ENCODE peak calls at places on chromosomes 7 and 10, in five cellular contexts. E, I, R, S and J are unnamed samples. For H3K4me1, the result is how much of the 10 kb centered on the place peaks cover.

GRCh38 chr7:20199015-20199737 is 18.0 kb downstream of the MACC1 start:
- DNase-seq in E (no peak), I (no peak), R (peak), S (peak), J (no peak)

GRCh38 chr7:20153999-20154398 is 63.2 kb downstream of the MACC1 start:
- DNase-seq in E (no peak), I (no peak), R (no peak), S (no peak), J (no peak)

GRCh38 chr7:132932321-132933075 is 149.4 kb downstream of the CHCHD3 start:
- DNase-seq in E (no peak), I (no peak), R (no peak), S (no peak), J (peak)

GRCh38 chr10:97278491-97278989 is 13.9 kb downstream of the ARHGAP19 start:
- DNase-seq in E (peak), I (peak), R (peak), S (no peak), J (peak)

GRCh38 chr7:17856251-17856650 is 84.0 kb downstream of the SNX13 start:
- DNase-seq in E (no peak), I (no peak), R (no peak), S (no peak), J (no peak)

GRCh38 chr7:37408885-37409248 is 39.8 kb downstream of the ELMO1 start:
- DNase-seq in E (no peak), I (no peak), R (no peak), S (no peak), J (no peak)

GRCh38 chr10:107618461-107619093 is 454.1 kb upstream of the SORCS1 start:
- DNase-seq in E (no peak), I (no peak), R (no peak), S (no peak), J (no peak)

GRCh38 chr7:80940539-80941205 is 21.8 kb upstream of the SEMA3C start:
- DNase-seq in E (no peak), I (no peak), R (no peak), S (no peak), J (no peak)

GRCh38 chr10:110074986-110075664 is 67.3 kb downstream of the ADD3 start:
- DNase-seq in E (no peak), I (no peak), R (no peak), S (no peak), J (no peak)

GRCh38 chr7:77846317-77847092 is 47.9 kb downstream of the PHTF2 start:
- DNase-seq in E (no peak), I (no peak), R (no peak), S (no peak), J (no peak)

GRCh38 chr7:151717415-151717814 is 159.5 kb downstream of the PRKAG2 start:
- DNase-seq in E (no peak), I (no peak), R (no peak), S (no peak), J (no peak)

GRCh38 chr7:112985377-112985987 is 101.1 kb downstream of the GPR85 start:
- DNase-seq in E (no peak), I (no peak), R (no peak), S (no peak), J (peak)

GRCh38 chr7:33632840-33633239 is 272.5 kb upstream of the BMPER start:
- DNase-seq in E (no peak), I (no peak), R (no peak), S (no peak), J (no peak)

GRCh38 chr7:81500631-81501030 is 269.2 kb downstream of the HGF start:
- DNase-seq in E (no peak), I (no peak), R (no peak), S (no peak), J (no peak)

GRCh38 chr7:2927592-2927991 is 83.5 kb upstream of the GNA12 start:
- DNase-seq in E (no peak), I (no peak), R (no peak), S (no peak), J (no peak)

GRCh38 chr10:784759-785538 is 95.5 kb upstream of the DIP2C start:
- DNase-seq in E (no peak), I (peak), R (peak), S (no peak), J (peak)

GRCh38 chr10:68560916-68561691 is 967 bp downstream of the TET1 start:
- DNase-seq in E (peak), I (no peak), R (peak), S (no peak), J (peak)

GRCh38 chr7:101700424-101700823 is 71.3 kb upstream of the MYL10 start:
- DNase-seq in E (no peak), I (no peak), R (no peak), S (no peak), J (no peak)

GRCh38 chr10:89392974-89393373 is 551 bp downstream of the IFIT1 start:
- DNase-seq in E (no peak), I (no peak), R (no peak), S (no peak), J (no peak)

GRCh38 chr7:50962962-50963374 is 180.3 kb upstream of the GRB10 start:
- DNase-seq in E (peak), I (peak), R (peak), S (no peak), J (no peak)

GRCh38 chr7:77426521-77427051 is 10.4 kb upstream of the GSAP start:
- DNase-seq in E (no peak), I (no peak), R (no peak), S (no peak), J (peak)

GRCh38 chr7:113936982-113937381 is 18.2 kb upstream of the PPP1R3A start:
- DNase-seq in E (no peak), I (no peak), R (no peak), S (no peak), J (no peak)

GRCh38 chr10:78772986-78773530 is 295.7 kb upstream of the ZMIZ1 start:
- DNase-seq in E (no peak), I (no peak), R (no peak), S (no peak), J (no peak)

GRCh38 chr10:99470327-99470726 is 39.9 kb upstream of the GOT1 start:
- DNase-seq in E (no peak), I (no peak), R (peak), S (no peak), J (no peak)

GRCh38 chr10:73873843-73874215 is 526 bp downstream of the CAMK2G start:
- DNase-seq in E (no peak), I (no peak), R (peak), S (no peak), J (no peak)

GRCh38 chr7:66036382-66036781 is 39.2 kb upstream of the ASL start:
- DNase-seq in E (no peak), I (no peak), R (no peak), S (no peak), J (no peak)

GRCh38 chr7:139034855-139035587 is 821 bp downstream of the ZC3HAV1L start:
- DNase-seq in E (no peak), I (peak), R (no peak), S (no peak), J (peak)

GRCh38 chr10:49539320-49539885 is 482 bp upstream of the ERCC6 start:
- DNase-seq in E (peak), I (peak), R (peak), S (no peak), J (peak)

GRCh38 chr10:26311383-26311940 is 94.9 kb downstream of the GAD2 start:
- DNase-seq in E (no peak), I (peak), R (no peak), S (no peak), J (peak)

GRCh38 chr7:104926905-104927454 is 87.0 kb upstream of the KMT2E start:
- DNase-seq in E (no peak), I (no peak), R (no peak), S (no peak), J (peak)

GRCh38 chr10:12791728-12792127 is 209.8 kb downstream of the CCDC3 start:
- DNase-seq in E (no peak), I (no peak), R (no peak), S (no peak), J (no peak)

GRCh38 chr10:66931340-66931948 is 5.6 kb downstream of the LRRTM3 start:
- DNase-seq in E (peak), I (peak), R (peak), S (peak), J (peak)

GRCh38 chr7:96831446-96831845 is 121.8 kb upstream of the SEM1 start:
- DNase-seq in E (no peak), I (no peak), R (no peak), S (no peak), J (no peak)

GRCh38 chr10:102434251-102434913 is 2.0 kb upstream of the CUEDC2 start:
- DNase-seq in E (peak), I (no peak), R (no peak), S (no peak), J (no peak)

DNA sequence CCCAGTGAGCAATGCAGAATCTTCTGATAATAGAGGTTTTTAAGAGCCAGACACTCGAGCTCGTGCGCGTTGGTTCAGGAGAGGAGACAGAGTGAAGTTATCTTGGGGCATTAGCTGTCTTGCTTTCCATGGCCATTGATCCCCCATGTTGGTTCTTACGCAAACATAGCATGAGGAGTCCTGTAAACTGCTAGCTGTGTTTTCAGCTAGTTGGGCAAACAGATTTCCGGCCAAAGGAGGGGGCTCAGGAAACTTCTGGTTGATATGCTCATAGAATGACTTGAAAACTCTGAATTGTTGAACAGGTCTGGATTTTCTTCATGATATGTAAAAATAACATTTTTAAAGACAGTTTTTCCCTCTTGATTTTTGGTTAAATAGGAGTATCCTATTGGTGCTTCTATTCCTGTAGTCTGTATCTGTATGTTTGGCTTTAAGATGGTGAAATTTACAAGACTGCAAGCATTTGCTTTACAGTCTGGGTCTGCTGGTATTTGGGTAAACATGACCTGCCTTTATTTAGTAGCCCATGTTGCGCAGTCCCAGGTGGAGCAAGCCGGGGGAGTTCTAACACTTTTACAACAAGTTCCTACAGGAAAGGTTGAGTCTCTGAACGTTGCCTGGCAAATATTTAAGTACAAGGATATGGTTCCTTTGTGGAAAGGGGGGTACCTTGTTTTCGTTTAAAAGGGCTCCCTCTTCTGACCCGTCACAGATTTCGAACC is 218.4 kb upstream of the KCND2 start:
- DNase-seq in E (no peak), I (no peak), R (no peak), S (no peak), J (no peak)
- H3K4me3 ChIP-seq in E (no peak), I (no peak), R (no peak), S (no peak), J (no peak)

GRCh38 chr10:3094565-3095168 is 27.3 kb downstream of the PFKP start:
- DNase-seq in E (peak), I (no peak), R (no peak), S (no peak), J (peak)
- H3K4me1 ChIP-seq in E (half or more), I (half or more), R (under half), S (under half), J (under half)

GRCh38 chr7:11573128-11573527 is 258.9 kb downstream of the THSD7A start:
- DNase-seq in E (no peak), I (no peak), R (no peak), S (no peak), J (no peak)

GRCh38 chr7:11570205-11570604 is 261.8 kb downstream of the THSD7A start:
- DNase-seq in E (no peak), I (no peak), R (no peak), S (no peak), J (no peak)

GRCh38 chr7:11570922-11571550 is 261.0 kb downstream of the THSD7A start:
- DNase-seq in E (no peak), I (peak), R (no peak), S (no peak), J (no peak)

GRCh38 chr7:11567571-11567970 is 264.4 kb downstream of the THSD7A start:
- DNase-seq in E (no peak), I (no peak), R (no peak), S (no peak), J (no peak)
- TF ChIP-seq JUNB in E (no peak), I (no peak), R (no peak), S (no peak), J (no peak)

GRCh38 chr7:153432056-153432455 is 620.1 kb upstream of the DPP6 start:
- DNase-seq in E (no peak), I (no peak), R (no peak), S (no peak), J (peak)
- H3K4me3 ChIP-seq in E (no peak), I (no peak), R (no peak), S (no peak), J (no peak)

DNA sequence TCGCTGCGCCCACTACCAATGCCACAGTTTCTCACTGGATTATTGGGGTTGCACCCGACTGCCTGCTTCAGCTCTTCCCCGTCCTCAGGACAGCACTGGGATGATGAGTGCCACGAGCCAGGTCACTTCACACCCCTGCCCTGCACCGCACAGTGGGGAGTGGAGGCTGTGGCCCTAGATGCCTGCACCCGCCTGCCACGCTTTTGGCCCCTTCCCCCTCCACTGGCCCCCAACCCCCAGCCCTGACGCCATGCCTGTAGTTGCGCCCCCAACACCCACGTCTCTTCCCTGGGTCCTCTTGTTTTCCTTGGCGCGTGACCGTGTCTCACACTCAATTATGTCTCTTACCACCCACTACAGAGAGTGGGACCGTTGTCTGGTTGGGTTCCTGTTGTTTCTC is 134.3 kb downstream of the VIPR2 start:
- DNase-seq in E (no peak), I (no peak), R (no peak), S (no peak), J (no peak)
- H3K4me1 ChIP-seq in E (under half), I (under half), R (under half), S (under half), J (under half)